ENCODE peak calls at places on chromosome 21, in ten cellular contexts. One of them, this sample, is unnamed. For H3K36me3, the result is how much of the 10 kb centered on the place peaks cover.

GRCh38 chr21:15520811-15521643 is 208.8 kb upstream of the USP25 start:
- DNase-seq in breast epithelium: no peak
- DNase-seq in spleen: no peak
- DNase-seq in ovary: no peak
- DNase-seq in BJ: no peak
- DNase-seq in left lung: no peak
- DNase-seq in thoracic aorta: no peak
- DNase-seq in gastrocnemius medialis: no peak
- DNase-seq in CD8-positive, alpha-beta T cell: no peak
- DNase-seq in cardiac muscle cell: no peak
- DNase-seq in this sample: no peak

GRCh38 chr21:25999935-26000582 is 170.5 kb downstream of the APP start:
- DNase-seq in left lung: peak
- DNase-seq in thoracic aorta: no peak
- DNase-seq in ovary: no peak
- DNase-seq in CD8-positive, alpha-beta T cell: peak
- DNase-seq in cardiac muscle cell: no peak
- DNase-seq in BJ: no peak
- DNase-seq in breast epithelium: no peak
- DNase-seq in spleen: peak
- DNase-seq in gastrocnemius medialis: no peak
- DNase-seq in this sample: no peak

GRCh38 chr21:21997390-21998333 is 999.5 kb downstream of the NCAM2 start:
- DNase-seq in gastrocnemius medialis: no peak
- DNase-seq in ovary: no peak
- DNase-seq in BJ: no peak
- DNase-seq in CD8-positive, alpha-beta T cell: no peak
- DNase-seq in cardiac muscle cell: no peak
- DNase-seq in breast epithelium: no peak
- DNase-seq in left lung: no peak
- DNase-seq in spleen: no peak
- DNase-seq in thoracic aorta: no peak
- DNase-seq in this sample: no peak

GRCh38 chr21:46634966-46635323 is 529 bp upstream of the PRMT2 start:
- DNase-seq in left lung: no peak
- DNase-seq in cardiac muscle cell: peak
- DNase-seq in CD8-positive, alpha-beta T cell: no peak
- DNase-seq in thoracic aorta: peak
- DNase-seq in gastrocnemius medialis: peak
- DNase-seq in BJ: peak
- DNase-seq in ovary: no peak
- DNase-seq in breast epithelium: peak
- DNase-seq in spleen: no peak
- DNase-seq in this sample: no peak

GRCh38 chr21:25561668-25562641 is 45.3 kb downstream of the MRPL39 start:
- DNase-seq in cardiac muscle cell: peak
- DNase-seq in thoracic aorta: no peak
- DNase-seq in breast epithelium: no peak
- DNase-seq in BJ: peak
- DNase-seq in ovary: peak
- DNase-seq in left lung: peak
- DNase-seq in gastrocnemius medialis: peak
- DNase-seq in spleen: peak
- DNase-seq in CD8-positive, alpha-beta T cell: peak
- DNase-seq in this sample: peak

GRCh38 chr21:44003307-44003966 is 8.7 kb upstream of the TRAPPC10 start:
- DNase-seq in spleen: no peak
- DNase-seq in ovary: no peak
- DNase-seq in gastrocnemius medialis: no peak
- DNase-seq in cardiac muscle cell: no peak
- DNase-seq in breast epithelium: no peak
- DNase-seq in CD8-positive, alpha-beta T cell: no peak
- DNase-seq in left lung: no peak
- DNase-seq in thoracic aorta: no peak
- DNase-seq in BJ: no peak
- DNase-seq in this sample: no peak

GRCh38 chr21:42844411-42845113 is 34.8 kb downstream of the WDR4 start:
- DNase-seq in gastrocnemius medialis: peak
- DNase-seq in cardiac muscle cell: no peak
- DNase-seq in left lung: peak
- DNase-seq in BJ: no peak
- DNase-seq in breast epithelium: peak
- DNase-seq in thoracic aorta: no peak
- DNase-seq in ovary: no peak
- DNase-seq in CD8-positive, alpha-beta T cell: no peak
- DNase-seq in spleen: peak
- DNase-seq in this sample: peak

GRCh38 chr21:36914244-36915013 is 52.0 kb downstream of the HLCS start:
- DNase-seq in left lung: no peak
- DNase-seq in CD8-positive, alpha-beta T cell: no peak
- DNase-seq in spleen: no peak
- DNase-seq in breast epithelium: no peak
- DNase-seq in BJ: no peak
- DNase-seq in cardiac muscle cell: no peak
- DNase-seq in ovary: no peak
- DNase-seq in gastrocnemius medialis: no peak
- DNase-seq in thoracic aorta: no peak
- DNase-seq in this sample: no peak

GRCh38 chr21:16072692-16073091 is 342.9 kb downstream of the USP25 start:
- DNase-seq in gastrocnemius medialis: no peak
- DNase-seq in ovary: no peak
- DNase-seq in spleen: no peak
- DNase-seq in left lung: no peak
- DNase-seq in breast epithelium: no peak
- DNase-seq in cardiac muscle cell: peak
- DNase-seq in BJ: peak
- DNase-seq in thoracic aorta: no peak
- DNase-seq in CD8-positive, alpha-beta T cell: no peak
- DNase-seq in this sample: no peak

GRCh38 chr21:27213328-27213727 is 246.4 kb upstream of the ADAMTS5 start:
- DNase-seq in breast epithelium: no peak
- DNase-seq in ovary: no peak
- DNase-seq in thoracic aorta: no peak
- DNase-seq in CD8-positive, alpha-beta T cell: no peak
- DNase-seq in gastrocnemius medialis: no peak
- DNase-seq in BJ: no peak
- DNase-seq in cardiac muscle cell: peak
- DNase-seq in left lung: no peak
- DNase-seq in spleen: no peak
- DNase-seq in this sample: no peak

GRCh38 chr21:30268608-30269197 is 14.0 kb downstream of the KRTAP24-1 start:
- DNase-seq in cardiac muscle cell: peak
- DNase-seq in gastrocnemius medialis: no peak
- DNase-seq in BJ: no peak
- DNase-seq in thoracic aorta: no peak
- DNase-seq in spleen: no peak
- DNase-seq in breast epithelium: no peak
- DNase-seq in CD8-positive, alpha-beta T cell: no peak
- DNase-seq in left lung: no peak
- DNase-seq in ovary: no peak
- DNase-seq in this sample: no peak

GRCh38 chr21:16195896-16196443 is 466.2 kb downstream of the USP25 start:
- DNase-seq in breast epithelium: no peak
- DNase-seq in gastrocnemius medialis: no peak
- DNase-seq in ovary: no peak
- DNase-seq in BJ: no peak
- DNase-seq in cardiac muscle cell: peak
- DNase-seq in CD8-positive, alpha-beta T cell: no peak
- DNase-seq in spleen: no peak
- DNase-seq in thoracic aorta: no peak
- DNase-seq in left lung: no peak
- DNase-seq in this sample: no peak

GRCh38 chr21:34093083-34093482 is 19.7 kb downstream of the MRPS6 start:
- DNase-seq in BJ: no peak
- DNase-seq in CD8-positive, alpha-beta T cell: no peak
- DNase-seq in spleen: no peak
- DNase-seq in cardiac muscle cell: no peak
- DNase-seq in breast epithelium: no peak
- DNase-seq in left lung: no peak
- DNase-seq in thoracic aorta: no peak
- DNase-seq in ovary: no peak
- DNase-seq in gastrocnemius medialis: no peak
- DNase-seq in this sample: no peak
- H3K4me3 ChIP-seq in BJ: no peak
- H3K4me3 ChIP-seq in CD8-positive, alpha-beta T cell: no peak
- H3K4me3 ChIP-seq in spleen: no peak
- H3K4me3 ChIP-seq in cardiac muscle cell: no peak
- H3K4me3 ChIP-seq in breast epithelium: no peak
- H3K4me3 ChIP-seq in left lung: no peak
- H3K4me3 ChIP-seq in thoracic aorta: no peak
- H3K4me3 ChIP-seq in ovary: no peak
- H3K4me3 ChIP-seq in gastrocnemius medialis: no peak
- H3K4me3 ChIP-seq in this sample: no peak

GRCh38 chr21:29052224-29052623 is 21.2 kb downstream of the CCT8 start:
- DNase-seq in BJ: no peak
- DNase-seq in gastrocnemius medialis: no peak
- DNase-seq in thoracic aorta: no peak
- DNase-seq in spleen: no peak
- DNase-seq in CD8-positive, alpha-beta T cell: no peak
- DNase-seq in ovary: no peak
- DNase-seq in breast epithelium: no peak
- DNase-seq in left lung: no peak
- DNase-seq in cardiac muscle cell: no peak
- DNase-seq in this sample: no peak
- H3K36me3 ChIP-seq in BJ: under half
- H3K36me3 ChIP-seq in gastrocnemius medialis: under half
- H3K36me3 ChIP-seq in thoracic aorta: under half
- H3K36me3 ChIP-seq in spleen: half or more
- H3K36me3 ChIP-seq in CD8-positive, alpha-beta T cell: half or more
- H3K36me3 ChIP-seq in ovary: under half
- H3K36me3 ChIP-seq in breast epithelium: under half
- H3K36me3 ChIP-seq in left lung: half or more
- H3K36me3 ChIP-seq in cardiac muscle cell: half or more
- H3K36me3 ChIP-seq in this sample: half or more

GRCh38 chr21:41768371-41769042 is 1.7 kb upstream of the RIPK4 start:
- DNase-seq in spleen: no peak
- DNase-seq in gastrocnemius medialis: no peak
- DNase-seq in ovary: no peak
- DNase-seq in cardiac muscle cell: peak
- DNase-seq in BJ: peak
- DNase-seq in thoracic aorta: no peak
- DNase-seq in left lung: no peak
- DNase-seq in breast epithelium: no peak
- DNase-seq in CD8-positive, alpha-beta T cell: no peak
- DNase-seq in this sample: no peak
- TF ChIP-seq CTCF in spleen: no peak
- TF ChIP-seq CTCF in gastrocnemius medialis: no peak
- TF ChIP-seq CTCF in ovary: no peak
- TF ChIP-seq CTCF in cardiac muscle cell: peak
- TF ChIP-seq CTCF in BJ: peak
- TF ChIP-seq CTCF in thoracic aorta: no peak
- TF ChIP-seq CTCF in left lung: no peak
- TF ChIP-seq CTCF in breast epithelium: no peak
- TF ChIP-seq CTCF in CD8-positive, alpha-beta T cell: no peak
- TF ChIP-seq CTCF in this sample: no peak

GRCh38 chr21:38413958-38414506 is 84.2 kb downstream of the ERG start:
- DNase-seq in ovary: no peak
- DNase-seq in gastrocnemius medialis: no peak
- DNase-seq in thoracic aorta: no peak
- DNase-seq in CD8-positive, alpha-beta T cell: no peak
- DNase-seq in left lung: no peak
- DNase-seq in cardiac muscle cell: peak
- DNase-seq in spleen: no peak
- DNase-seq in BJ: no peak
- DNase-seq in breast epithelium: no peak
- DNase-seq in this sample: no peak

GRCh38 chr21:38409907-38410306 is 88.4 kb downstream of the ERG start:
- DNase-seq in left lung: no peak
- DNase-seq in gastrocnemius medialis: no peak
- DNase-seq in CD8-positive, alpha-beta T cell: no peak
- DNase-seq in BJ: no peak
- DNase-seq in thoracic aorta: no peak
- DNase-seq in ovary: no peak
- DNase-seq in cardiac muscle cell: no peak
- DNase-seq in breast epithelium: no peak
- DNase-seq in spleen: no peak
- DNase-seq in this sample: no peak

GRCh38 chr21:38410451-38410850 is 87.8 kb downstream of the ERG start:
- DNase-seq in gastrocnemius medialis: no peak
- DNase-seq in BJ: no peak
- DNase-seq in spleen: no peak
- DNase-seq in thoracic aorta: no peak
- DNase-seq in left lung: no peak
- DNase-seq in breast epithelium: no peak
- DNase-seq in CD8-positive, alpha-beta T cell: no peak
- DNase-seq in ovary: no peak
- DNase-seq in cardiac muscle cell: no peak
- DNase-seq in this sample: no peak
- H3K4me3 ChIP-seq in gastrocnemius medialis: no peak
- H3K4me3 ChIP-seq in BJ: no peak
- H3K4me3 ChIP-seq in spleen: no peak
- H3K4me3 ChIP-seq in thoracic aorta: no peak
- H3K4me3 ChIP-seq in left lung: no peak
- H3K4me3 ChIP-seq in breast epithelium: no peak
- H3K4me3 ChIP-seq in CD8-positive, alpha-beta T cell: no peak
- H3K4me3 ChIP-seq in ovary: no peak
- H3K4me3 ChIP-seq in cardiac muscle cell: no peak
- H3K4me3 ChIP-seq in this sample: no peak

GRCh38 chr21:39392296-39392695 is 43.4 kb upstream of the HMGN1 start:
- DNase-seq in cardiac muscle cell: no peak
- DNase-seq in spleen: no peak
- DNase-seq in gastrocnemius medialis: no peak
- DNase-seq in BJ: no peak
- DNase-seq in left lung: no peak
- DNase-seq in ovary: no peak
- DNase-seq in breast epithelium: no peak
- DNase-seq in CD8-positive, alpha-beta T cell: no peak
- DNase-seq in thoracic aorta: no peak
- DNase-seq in this sample: no peak
- H3K36me3 ChIP-seq in cardiac muscle cell: under half
- H3K36me3 ChIP-seq in spleen: half or more
- H3K36me3 ChIP-seq in gastrocnemius medialis: under half
- H3K36me3 ChIP-seq in BJ: under half
- H3K36me3 ChIP-seq in left lung: half or more
- H3K36me3 ChIP-seq in ovary: under half
- H3K36me3 ChIP-seq in breast epithelium: under half
- H3K36me3 ChIP-seq in CD8-positive, alpha-beta T cell: under half
- H3K36me3 ChIP-seq in thoracic aorta: under half
- H3K36me3 ChIP-seq in this sample: under half